ENCODE peak calls at places on chromosomes 5 and 9, in six cellular contexts. Q is AG09319, I is cardiac muscle cell, G is cardiac fibroblast, K is CMK, V is frontal cortex. E is an unnamed sample.
A peak's percentile ranks its signal among the peaks of the same experiment; 100 is the strongest.

GRCh38 chr5:153974131-153974812 is 64.4 kb downstream of the FAM114A2 start:
- DNase-seq in V (peak; percentile 51), I (peak; percentile 60), K (no peak), G (peak; percentile 71), Q (no peak), E (no peak)

GRCh38 chr9:90813011-90813410 is 11.4 kb downstream of the SYK start:
- DNase-seq in I (no peak), Q (no peak), G (no peak), V (no peak), K (no peak), E (no peak)

GRCh38 chr9:9949948-9950347 is 662.9 kb downstream of the PTPRD start:
- DNase-seq in V (no peak), K (no peak), I (peak; percentile 54), Q (no peak), G (no peak), E (no peak)

GRCh38 chr9:75873707-75874106 is 16.8 kb upstream of the PCSK5 start:
- DNase-seq in I (no peak), Q (no peak), G (no peak), K (no peak), V (no peak), E (no peak)

GRCh38 chr5:95988877-95989276 is 27.2 kb upstream of the ELL2 start:
- DNase-seq in I (no peak), K (no peak), Q (no peak), V (no peak), G (no peak), E (no peak)

GRCh38 chr9:3008091-3008490 is 164.2 kb upstream of the PUM3 start:
- DNase-seq in I (no peak), Q (no peak), K (no peak), G (no peak), V (no peak), E (no peak)

GRCh38 chr9:79583957-79584654 is 12.3 kb downstream of the TLE4 start:
- DNase-seq in K (no peak), I (peak; percentile 6), G (no peak), V (no peak), Q (no peak), E (no peak)

GRCh38 chr9:68560131-68560844 is 19.6 kb upstream of the TMEM252 start:
- DNase-seq in V (no peak), K (peak; percentile 26), Q (no peak), G (peak; percentile 92), I (peak; percentile 35), E (peak; percentile 72)

GRCh38 chr5:125560476-125561225 is 814.2 kb upstream of the ZNF608 start:
- DNase-seq in I (no peak), Q (no peak), V (no peak), G (peak; percentile 38), K (no peak), E (no peak)

GRCh38 chr5:159752622-159753275 is 163.5 kb upstream of the ADRA1B start:
- DNase-seq in G (no peak), K (no peak), I (no peak), Q (no peak), V (no peak), E (peak; percentile 23)

GRCh38 chr5:139901971-139902370 is 106.4 kb downstream of the PSD2 start:
- DNase-seq in K (no peak), V (no peak), I (no peak), Q (no peak), G (no peak), E (no peak)

GRCh38 chr5:133327946-133328401 is 276.2 kb downstream of the HSPA4 start:
- DNase-seq in Q (no peak), I (no peak), G (no peak), K (no peak), V (no peak), E (no peak)

GRCh38 chr9:113807173-113808061 is 68.7 kb upstream of the ZNF618 start:
- DNase-seq in Q (peak; percentile 22), I (peak; percentile 53), G (peak; percentile 76), K (peak; percentile 12), V (peak; percentile 65), E (peak; percentile 17)

GRCh38 chr9:2478421-2478820 is 143.2 kb upstream of the VLDLR start:
- DNase-seq in K (no peak), G (no peak), I (no peak), Q (no peak), V (no peak), E (no peak)

GRCh38 chr5:69265931-69266330 is 31.2 kb downstream of the CDK7 start:
- DNase-seq in V (no peak), K (no peak), Q (no peak), I (peak; percentile 49), G (peak; percentile 4), E (no peak)

GRCh38 chr5:176775409-176775808 is 35.0 kb upstream of the UNC5A start:
- DNase-seq in I (no peak), Q (no peak), V (no peak), K (no peak), G (no peak), E (no peak)

GRCh38 chr9:89604463-89605180 is at the start of gene GADD45G:
- DNase-seq in V (peak; percentile 89), I (peak; percentile 94), G (peak; percentile 86), K (no peak), Q (peak; percentile 48), E (peak; percentile 55)

E was measured in stimulated activated effector memory CD8-positive, alpha-beta T cell treated with anti-CD3 and anti-CD28 coated beads, Interleukin-12 subunit alpha, Interleukin-12 subunit beta, amount 100 ng/mL, for 72 hours.